ENCODE peak calls at places on chromosomes 3 and 15, in nine cellular contexts. Y, S, B, C, M, V, P, R and K are unnamed samples.

GRCh38 chr15:99016680-99017321 is 9.2 kb upstream of the PGPEP1L start:
- DNase-seq in Y (peak), S (peak), B (peak), C (no peak), M (no peak), V (peak), P (no peak), R (no peak), K (no peak)

GRCh38 chr3:126110431-126111125 is 26.7 kb upstream of the SLC41A3 start:
- DNase-seq in Y (no peak), S (no peak), B (no peak), C (no peak), M (no peak), V (no peak), P (no peak), R (no peak), K (no peak)

GRCh38 chr3:59254433-59254832 is 204.6 kb upstream of the CFAP20DC start:
- DNase-seq in Y (no peak), S (no peak), B (no peak), C (no peak), M (no peak), V (no peak), P (no peak), R (no peak), K (no peak)

GRCh38 chr3:36214460-36214859 is 165.8 kb upstream of the STAC start:
- DNase-seq in Y (no peak), S (no peak), B (no peak), C (no peak), M (no peak), V (no peak), P (no peak), R (no peak), K (no peak)

GRCh38 chr3:191922570-191922969 is 461.6 kb downstream of the PYDC2 start:
- DNase-seq in Y (no peak), S (no peak), B (no peak), C (no peak), M (no peak), V (no peak), P (no peak), R (no peak), K (no peak)

GRCh38 chr3:30664884-30665283 is 58.5 kb downstream of the TGFBR2 start:
- DNase-seq in Y (no peak), S (no peak), B (no peak), C (peak), M (peak), V (no peak), P (no peak), R (no peak), K (no peak)

GRCh38 chr3:162507397-162507796 is 1010.8 kb downstream of the OTOL1 start:
- DNase-seq in Y (peak), S (no peak), B (no peak), C (no peak), M (no peak), V (no peak), P (no peak), R (no peak), K (no peak)

GRCh38 chr3:155876037-155876436 is 5.6 kb downstream of the GMPS start:
- DNase-seq in Y (no peak), S (no peak), B (no peak), C (no peak), M (no peak), V (no peak), P (no peak), R (no peak), K (no peak)

GRCh38 chr3:49454457-49454856 is 15.6 kb upstream of the DAG1 start:
- DNase-seq in Y (no peak), S (no peak), B (peak), C (no peak), M (no peak), V (no peak), P (no peak), R (no peak), K (no peak)

GRCh38 chr3:21750831-21751391 is at the start of gene ZNF385D:
- DNase-seq in Y (peak), S (peak), B (peak), C (no peak), M (no peak), V (peak), P (peak), R (no peak), K (peak)

GRCh38 chr3:99410789-99411311 is 227.5 kb upstream of the COL8A1 start:
- DNase-seq in Y (peak), S (no peak), B (no peak), C (no peak), M (peak), V (no peak), P (no peak), R (no peak), K (no peak)

GRCh38 chr15:76976572-76977270 is 18.2 kb upstream of the PSTPIP1 start:
- DNase-seq in Y (no peak), S (no peak), B (no peak), C (no peak), M (no peak), V (no peak), P (no peak), R (no peak), K (no peak)

GRCh38 chr3:126202281-126203079 is 22.1 kb upstream of the ALDH1L1 start:
- DNase-seq in Y (no peak), S (no peak), B (no peak), C (no peak), M (no peak), V (no peak), P (no peak), R (no peak), K (no peak)

GRCh38 chr3:100590114-100590839 is 19.1 kb upstream of the ADGRG7 start:
- DNase-seq in Y (peak), S (no peak), B (peak), C (peak), M (peak), V (no peak), P (no peak), R (no peak), K (peak)

GRCh38 chr3:104988491-104988890 is 378.2 kb upstream of the ALCAM start:
- DNase-seq in Y (no peak), S (no peak), B (no peak), C (no peak), M (no peak), V (no peak), P (no peak), R (no peak), K (no peak)

GRCh38 chr3:172592898-172593669 is 69.9 kb upstream of the TNFSF10 start:
- DNase-seq in Y (no peak), S (no peak), B (peak), C (no peak), M (no peak), V (no peak), P (no peak), R (no peak), K (no peak)

DNA sequence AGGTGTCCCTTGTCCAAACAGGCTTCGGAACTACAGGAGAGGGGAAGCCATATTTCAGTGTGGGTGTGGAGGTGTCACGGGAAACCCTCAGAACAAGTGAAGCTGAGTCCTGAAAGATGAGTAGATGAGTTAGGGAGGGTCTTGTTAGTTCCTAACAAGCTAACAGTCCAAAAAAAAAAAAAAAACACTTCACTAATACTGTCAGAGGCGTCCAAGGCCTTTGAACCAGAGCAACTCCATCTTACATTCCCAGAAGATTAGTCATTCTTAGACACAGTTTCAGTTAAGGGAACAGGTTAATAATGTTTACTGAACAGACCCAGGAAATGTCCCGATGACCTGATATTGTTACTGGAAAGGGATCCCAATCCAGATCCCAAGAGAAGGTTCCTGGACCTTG is 7.0 kb upstream of the ATP8B4 start:
- DNase-seq in Y (no peak), S (no peak), B (no peak), C (no peak), M (no peak), V (no peak), P (no peak), R (no peak), K (no peak)
- H3K27ac ChIP-seq in Y (no peak), S (no peak), B (no peak), C (no peak), M (no peak), V (no peak), P (no peak), R (no peak), K (no peak)

GRCh38 chr3:45087155-45087554 is 59.0 kb downstream of the CDCP1 start:
- DNase-seq in Y (no peak), S (no peak), B (no peak), C (no peak), M (no peak), V (no peak), P (no peak), R (no peak), K (no peak)

GRCh38 chr3:45083023-45083422 is 56.9 kb downstream of the CLEC3B start:
- DNase-seq in Y (no peak), S (no peak), B (no peak), C (no peak), M (no peak), V (no peak), P (no peak), R (no peak), K (no peak)

GRCh38 chr3:45084820-45085816 is 59.0 kb downstream of the CLEC3B start:
- DNase-seq in Y (peak), S (no peak), B (no peak), C (no peak), M (no peak), V (no peak), P (no peak), R (no peak), K (no peak)

GRCh38 chr3:45082139-45082538 is 56.0 kb downstream of the CLEC3B start:
- DNase-seq in Y (peak), S (no peak), B (no peak), C (no peak), M (peak), V (no peak), P (no peak), R (no peak), K (no peak)

GRCh38 chr3:45084361-45084760 is 58.3 kb downstream of the CLEC3B start:
- DNase-seq in Y (no peak), S (no peak), B (no peak), C (no peak), M (no peak), V (no peak), P (no peak), R (no peak), K (no peak)
- H3K27ac ChIP-seq in Y (peak), S (no peak), B (no peak), C (no peak), M (no peak), V (no peak), P (no peak), R (no peak), K (no peak)

DNA sequence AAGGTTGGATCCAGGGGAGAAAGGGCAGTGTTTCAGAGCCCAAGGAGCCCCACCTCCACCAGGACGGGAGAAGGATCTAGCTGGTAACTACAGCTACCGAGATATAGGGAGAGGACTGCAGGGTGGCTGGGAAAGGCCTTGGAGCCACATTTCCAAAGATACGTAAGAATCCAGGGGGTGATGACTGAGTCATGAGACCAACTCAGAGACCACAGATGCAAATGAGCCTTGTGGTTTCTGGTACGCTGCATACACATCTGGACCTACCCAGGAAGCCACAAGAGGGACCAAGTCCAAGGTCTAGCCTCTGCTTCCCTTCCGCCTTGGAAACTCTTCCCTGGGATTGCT is 13.5 kb downstream of the IGDCC4 start:
- DNase-seq in Y (peak), S (no peak), B (no peak), C (no peak), M (no peak), V (no peak), P (no peak), R (no peak), K (no peak)
- H3K27ac ChIP-seq in Y (peak), S (no peak), B (no peak), C (no peak), M (no peak), V (peak), P (no peak), R (no peak), K (no peak)

GRCh38 chr3:167653750-167654149 is at the start of gene WDR49:
- DNase-seq in Y (peak), S (no peak), B (peak), C (no peak), M (peak), V (no peak), P (no peak), R (no peak), K (no peak)
- H3K27ac ChIP-seq in Y (no peak), S (no peak), B (no peak), C (no peak), M (no peak), V (no peak), P (no peak), R (no peak), K (no peak)

GRCh38 chr3:168162172-168162571 is 66.4 kb upstream of the GOLIM4 start:
- DNase-seq in Y (peak), S (no peak), B (no peak), C (no peak), M (no peak), V (no peak), P (no peak), R (no peak), K (no peak)

GRCh38 chr3:168159473-168159872 is 63.7 kb upstream of the GOLIM4 start:
- DNase-seq in Y (no peak), S (no peak), B (no peak), C (no peak), M (no peak), V (no peak), P (no peak), R (no peak), K (no peak)

GRCh38 chr3:168157903-168158302 is 62.2 kb upstream of the GOLIM4 start:
- DNase-seq in Y (no peak), S (no peak), B (no peak), C (no peak), M (no peak), V (no peak), P (no peak), R (no peak), K (no peak)

GRCh38 chr3:168165390-168166269 is 69.9 kb upstream of the GOLIM4 start:
- DNase-seq in Y (peak), S (no peak), B (peak), C (peak), M (peak), V (peak), P (no peak), R (no peak), K (peak)

DNA sequence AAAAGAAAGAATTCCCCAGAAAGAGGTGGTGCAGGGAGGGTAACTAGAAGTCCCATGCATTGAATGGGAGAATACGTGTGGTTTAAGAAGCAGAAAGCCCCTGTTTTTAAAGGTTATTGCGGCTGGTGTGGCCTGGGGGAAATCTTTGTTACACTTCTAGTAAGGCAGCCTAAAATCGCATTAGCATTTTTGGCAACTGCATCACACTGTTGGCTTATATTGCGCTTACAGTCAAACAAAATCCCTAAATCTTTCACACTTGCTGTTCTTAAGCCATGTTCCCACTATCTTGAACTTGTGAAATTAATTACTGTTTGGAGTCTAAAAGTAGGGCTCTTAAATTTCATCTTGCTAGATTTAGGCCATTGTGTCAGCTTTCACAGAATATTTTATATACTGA is 66.0 kb upstream of the GOLIM4 start:
- DNase-seq in Y (no peak), S (no peak), B (no peak), C (no peak), M (no peak), V (no peak), P (no peak), R (no peak), K (no peak)
- H3K27ac ChIP-seq in Y (no peak), S (peak), B (no peak), C (no peak), M (no peak), V (no peak), P (no peak), R (no peak), K (no peak)

GRCh38 chr15:70048578-70048977 is 49.1 kb downstream of the TLE3 start:
- DNase-seq in Y (no peak), S (no peak), B (no peak), C (no peak), M (no peak), V (no peak), P (peak), R (no peak), K (no peak)
- H3K27ac ChIP-seq in Y (no peak), S (no peak), B (no peak), C (no peak), M (no peak), V (no peak), P (no peak), R (no peak), K (no peak)

GRCh38 chr3:111073186-111073585 is 1.6 kb downstream of the NECTIN3 start:
- DNase-seq in Y (peak), S (no peak), B (no peak), C (no peak), M (peak), V (no peak), P (no peak), R (no peak), K (no peak)
- H3K27ac ChIP-seq in Y (peak), S (no peak), B (no peak), C (no peak), M (no peak), V (no peak), P (no peak), R (no peak), K (no peak)

DNA sequence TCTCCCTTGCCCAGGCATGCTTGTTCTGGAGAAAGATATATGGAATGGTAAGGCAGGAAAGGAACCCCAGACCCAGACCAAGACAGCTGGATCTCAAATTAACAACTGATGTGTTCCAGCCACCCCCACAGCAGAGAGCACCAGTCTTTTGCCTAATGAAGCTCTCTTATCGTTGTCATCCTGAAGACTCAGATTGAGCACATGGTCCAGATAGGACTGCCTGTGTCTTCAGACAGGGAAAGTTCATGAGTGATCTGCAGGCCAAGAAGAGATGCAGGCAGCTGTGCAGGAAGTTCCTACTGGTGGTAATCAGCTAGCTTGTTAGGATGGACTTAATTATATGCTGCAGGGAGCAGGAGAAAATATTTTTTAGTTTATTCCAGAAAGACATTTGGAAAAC is 53.3 kb downstream of the PPP2R3A start:
- DNase-seq in Y (no peak), S (no peak), B (peak), C (no peak), M (no peak), V (no peak), P (no peak), R (no peak), K (no peak)
- H3K27ac ChIP-seq in Y (peak), S (peak), B (no peak), C (no peak), M (no peak), V (peak), P (no peak), R (no peak), K (no peak)

GRCh38 chr15:72778796-72779195 is 4.8 kb downstream of the ADPGK start:
- DNase-seq in Y (peak), S (no peak), B (no peak), C (no peak), M (no peak), V (no peak), P (no peak), R (no peak), K (no peak)

GRCh38 chr15:72770673-72771328 is 12.8 kb downstream of the ADPGK start:
- DNase-seq in Y (peak), S (no peak), B (no peak), C (no peak), M (no peak), V (no peak), P (no peak), R (no peak), K (no peak)

GRCh38 chr15:72771329-72771725 is 12.2 kb downstream of the ADPGK start:
- DNase-seq in Y (no peak), S (no peak), B (peak), C (no peak), M (no peak), V (no peak), P (no peak), R (no peak), K (no peak)

GRCh38 chr15:72774696-72775383 is 8.7 kb downstream of the ADPGK start:
- DNase-seq in Y (no peak), S (no peak), B (no peak), C (no peak), M (no peak), V (no peak), P (no peak), R (no peak), K (no peak)
- H3K27ac ChIP-seq in Y (no peak), S (no peak), B (no peak), C (no peak), M (no peak), V (no peak), P (no peak), R (no peak), K (no peak)